ENCODE peak calls at places on chromosome 4, in eight cellular contexts. M is endothelial cell; H is IMR-90; N is anterior cingulate cortex; P is activated CD8-positive, alpha-beta memory T cell treated with anti-CD3 and anti-CD28 coated beads for 4 hours; S is H4; A is H54; G is activated B cell treated with CpG ODN at 0.5 μM for 24 hours. D is an unnamed sample.

GRCh38 chr4:21202959-21203358 is 502.7 kb downstream of the PACRGL start:
- DNase-seq in M (no peak), H (no peak), N (no peak), P (no peak), S (no peak), A (no peak), G (no peak), D (no peak)

GRCh38 chr4:145681956-145682355 is 2.0 kb downstream of the C4orf51 start:
- DNase-seq in M (no peak), H (peak), N (no peak), P (no peak), S (no peak), A (no peak), G (no peak), D (no peak)

GRCh38 chr4:8191136-8191747 is 7.8 kb upstream of the SH3TC1 start:
- DNase-seq in M (no peak), H (peak), N (peak), P (no peak), S (peak), A (peak), G (no peak), D (peak)

GRCh38 chr4:68864438-68865177 is 48.8 kb downstream of the UGT2B10 start:
- DNase-seq in M (peak), H (no peak), N (no peak), P (no peak), S (no peak), A (no peak), G (no peak), D (no peak)

GRCh38 chr4:42339935-42340406 is 57.3 kb upstream of the SHISA3 start:
- DNase-seq in M (no peak), H (peak), N (no peak), P (no peak), S (no peak), A (no peak), G (no peak), D (peak)

GRCh38 chr4:86891785-86892638 is at the start of gene C4orf36:
- DNase-seq in M (peak), H (peak), N (peak), P (no peak), S (peak), A (peak), G (peak), D (peak)

GRCh38 chr4:7266525-7267292 is 74.4 kb downstream of the SORCS2 start:
- DNase-seq in M (no peak), H (peak), N (no peak), P (no peak), S (peak), A (peak), G (no peak), D (peak)

GRCh38 chr4:155548173-155548572 is 118.5 kb upstream of the GUCY1A1 start:
- DNase-seq in M (no peak), H (peak), N (no peak), P (no peak), S (no peak), A (no peak), G (no peak), D (no peak)

GRCh38 chr4:152956650-152957436 is 20.7 kb downstream of the FHDC1 start:
- DNase-seq in M (no peak), H (peak), N (no peak), P (no peak), S (peak), A (no peak), G (no peak), D (no peak)

GRCh38 chr4:23736466-23736865 is 153.4 kb downstream of the PPARGC1A start:
- DNase-seq in M (no peak), H (no peak), N (no peak), P (no peak), S (no peak), A (no peak), G (no peak), D (no peak)

GRCh38 chr4:26404597-26405323 is 83.9 kb downstream of the RBPJ start:
- DNase-seq in M (no peak), H (no peak), N (no peak), P (no peak), S (no peak), A (no peak), G (no peak), D (no peak)

D was measured in Right ventricle myocardium superior.